ENCODE peak calls at places on chromosome 11, in five cellular contexts. K, A, Q, Y and B are unnamed samples. For H3K4me1, the result is how much of the 10 kb centered on the place peaks cover.

GRCh38 chr11:100512475-100512874 is 174.6 kb upstream of the ARHGAP42 start:
- DNase-seq in K (no peak), A (no peak), Q (no peak), Y (no peak), B (no peak)

GRCh38 chr11:43367382-43368178 is 8.9 kb downstream of the TTC17 start:
- DNase-seq in K (no peak), A (no peak), Q (no peak), Y (no peak), B (no peak)

GRCh38 chr11:125262825-125263218 is 98.3 kb downstream of the PKNOX2 start:
- DNase-seq in K (no peak), A (no peak), Q (peak), Y (no peak), B (no peak)

GRCh38 chr11:120633630-120634374 is 122.3 kb downstream of the GRIK4 start:
- DNase-seq in K (no peak), A (no peak), Q (peak), Y (no peak), B (no peak)

GRCh38 chr11:79081441-79082124 is 359.2 kb downstream of the TENM4 start:
- DNase-seq in K (no peak), A (no peak), Q (no peak), Y (no peak), B (no peak)

GRCh38 chr11:66904055-66904454 is 47.2 kb downstream of the LRFN4 start:
- DNase-seq in K (no peak), A (no peak), Q (no peak), Y (no peak), B (no peak)

GRCh38 chr11:75140269-75141138 is 10.4 kb upstream of the SLCO2B1 start:
- DNase-seq in K (peak), A (peak), Q (peak), Y (peak), B (no peak)

GRCh38 chr11:5345831-5346230 is 2.5 kb upstream of the OR51B5 start:
- DNase-seq in K (no peak), A (no peak), Q (no peak), Y (no peak), B (no peak)

GRCh38 chr11:121376135-121376534 is 76.0 kb upstream of the SORL1 start:
- DNase-seq in K (no peak), A (no peak), Q (no peak), Y (no peak), B (no peak)

GRCh38 chr11:77374611-77375031 is 73.1 kb upstream of the GDPD4 start:
- DNase-seq in K (no peak), A (no peak), Q (no peak), Y (no peak), B (no peak)

GRCh38 chr11:847876-848275 is 5.2 kb downstream of the TSPAN4 start:
- DNase-seq in K (no peak), A (no peak), Q (no peak), Y (no peak), B (no peak)

GRCh38 chr11:134529212-134530096 is 117.4 kb upstream of the B3GAT1 start:
- DNase-seq in K (no peak), A (no peak), Q (no peak), Y (no peak), B (peak)

GRCh38 chr11:96474263-96474662 is 84.5 kb downstream of the JRKL start:
- DNase-seq in K (no peak), A (no peak), Q (no peak), Y (no peak), B (no peak)

GRCh38 chr11:8285228-8285627 is 21.6 kb upstream of the LMO1 start:
- DNase-seq in K (no peak), A (no peak), Q (no peak), Y (peak), B (no peak)

GRCh38 chr11:6681949-6682348 is 1.2 kb downstream of the MRPL17 start:
- DNase-seq in K (no peak), A (no peak), Q (peak), Y (no peak), B (no peak)

GRCh38 chr11:47980907-47981621 is 705 bp downstream of the PTPRJ start:
- DNase-seq in K (peak), A (peak), Q (peak), Y (peak), B (peak)

GRCh38 chr11:118074091-118074685 is 2.7 kb upstream of the TMPRSS4 start:
- DNase-seq in K (no peak), A (no peak), Q (no peak), Y (no peak), B (no peak)

GRCh38 chr11:90805172-90805571 is 582.3 kb upstream of the CHORDC1 start:
- DNase-seq in K (no peak), A (no peak), Q (no peak), Y (no peak), B (no peak)

GRCh38 chr11:70498976-70499801 is 100.9 kb downstream of the CTTN start:
- DNase-seq in K (no peak), A (no peak), Q (no peak), Y (peak), B (peak)

GRCh38 chr11:2521681-2522630 is 77.1 kb downstream of the KCNQ1 start:
- DNase-seq in K (peak), A (peak), Q (no peak), Y (peak), B (peak)

GRCh38 chr11:112795142-112795815 is 165.9 kb upstream of the NCAM1 start:
- DNase-seq in K (no peak), A (no peak), Q (no peak), Y (no peak), B (no peak)

GRCh38 chr11:115415939-115416338 is 88.3 kb downstream of the CADM1 start:
- DNase-seq in K (no peak), A (no peak), Q (no peak), Y (no peak), B (no peak)

GRCh38 chr11:102783720-102784119 is 3.3 kb upstream of the MMP10 start:
- DNase-seq in K (no peak), A (no peak), Q (no peak), Y (no peak), B (no peak)

GRCh38 chr11:85663080-85663729 is 1.7 kb downstream of the CREBZF start:
- DNase-seq in K (no peak), A (no peak), Q (no peak), Y (no peak), B (no peak)

DNA sequence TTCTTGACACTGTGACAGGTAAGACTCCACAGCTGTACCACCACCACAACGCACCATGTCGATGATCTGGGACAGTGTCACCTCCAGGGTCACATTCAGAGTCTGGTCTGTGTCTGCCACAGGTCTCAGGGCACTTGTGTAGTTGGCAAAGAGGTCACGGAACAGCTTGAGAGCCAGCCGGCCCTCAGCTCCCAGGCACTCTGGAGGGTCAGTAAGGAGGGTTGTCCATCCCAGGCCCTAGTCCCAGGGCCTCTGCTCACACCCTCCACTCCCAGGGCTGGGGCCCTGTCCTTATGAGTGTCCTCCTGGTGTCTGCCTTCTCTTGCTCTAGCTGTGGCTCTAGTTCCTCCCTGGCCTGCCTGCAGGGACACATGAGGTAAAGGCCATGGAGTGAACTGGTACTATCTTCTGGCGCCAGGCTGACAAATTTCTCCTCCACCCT is 1.4 kb downstream of the CHRNA10 start:
- DNase-seq in K (no peak), A (no peak), Q (peak), Y (no peak), B (no peak)
- H3K27ac ChIP-seq in K (no peak), A (no peak), Q (peak), Y (no peak), B (no peak)

GRCh38 chr11:129593098-129593497 is 217.4 kb downstream of the BARX2 start:
- DNase-seq in K (no peak), A (no peak), Q (no peak), Y (no peak), B (peak)

GRCh38 chr11:129598378-129598777 is 217.3 kb upstream of the TMEM45B start:
- DNase-seq in K (no peak), A (no peak), Q (no peak), Y (no peak), B (no peak)

GRCh38 chr11:129592191-129592590 is 216.5 kb downstream of the BARX2 start:
- DNase-seq in K (no peak), A (no peak), Q (no peak), Y (no peak), B (no peak)

GRCh38 chr11:129596361-129596760 is 219.3 kb upstream of the TMEM45B start:
- DNase-seq in K (no peak), A (no peak), Q (no peak), Y (no peak), B (no peak)

GRCh38 chr11:129595043-129595962 is 219.7 kb downstream of the BARX2 start:
- DNase-seq in K (no peak), A (no peak), Q (peak), Y (no peak), B (no peak)
- H3K4me1 ChIP-seq in K (under half), A (under half), Q (under half), Y (under half), B (under half)

GRCh38 chr11:62647609-62648005 is 1.2 kb upstream of the GANAB start:
- DNase-seq in K (no peak), A (no peak), Q (no peak), Y (no peak), B (no peak)

GRCh38 chr11:62648185-62648966 is 2.0 kb upstream of the GANAB start:
- DNase-seq in K (peak), A (no peak), Q (no peak), Y (peak), B (no peak)

GRCh38 chr11:62645934-62646824 is at the start of gene GANAB:
- DNase-seq in K (peak), A (peak), Q (peak), Y (peak), B (peak)

GRCh38 chr11:62645660-62645933 is 816 bp downstream of the GANAB start:
- DNase-seq in K (no peak), A (no peak), Q (no peak), Y (no peak), B (no peak)

GRCh38 chr11:62646825-62647608 is 604 bp upstream of the GANAB start:
- DNase-seq in K (peak), A (no peak), Q (no peak), Y (peak), B (no peak)
- H3K27ac ChIP-seq in K (no peak), A (no peak), Q (no peak), Y (no peak), B (no peak)

GRCh38 chr11:117020287-117020686 is 77.9 kb downstream of the SIK3 start:
- DNase-seq in K (no peak), A (no peak), Q (no peak), Y (no peak), B (no peak)

GRCh38 chr11:117020873-117021564 is 77.2 kb downstream of the SIK3 start:
- DNase-seq in K (no peak), A (no peak), Q (no peak), Y (no peak), B (no peak)

GRCh38 chr11:117023178-117023577 is 75.0 kb downstream of the SIK3 start:
- DNase-seq in K (no peak), A (no peak), Q (no peak), Y (no peak), B (no peak)

GRCh38 chr11:117019871-117020270 is 78.4 kb downstream of the SIK3 start:
- DNase-seq in K (no peak), A (no peak), Q (no peak), Y (no peak), B (no peak)

GRCh38 chr11:117022526-117022925 is 75.7 kb downstream of the SIK3 start:
- DNase-seq in K (no peak), A (no peak), Q (no peak), Y (no peak), B (no peak)
- H3K4me1 ChIP-seq in K (under half), A (under half), Q (under half), Y (half or more), B (under half)

GRCh38 chr11:111672949-111673348 is 70.7 kb downstream of the SIK2 start:
- DNase-seq in K (no peak), A (no peak), Q (no peak), Y (no peak), B (no peak)

GRCh38 chr11:111663820-111664219 is 61.6 kb downstream of the SIK2 start:
- DNase-seq in K (peak), A (no peak), Q (no peak), Y (no peak), B (no peak)

GRCh38 chr11:111671383-111671782 is 69.1 kb downstream of the SIK2 start:
- DNase-seq in K (no peak), A (no peak), Q (no peak), Y (no peak), B (no peak)

GRCh38 chr11:111665779-111666178 is 63.5 kb downstream of the SIK2 start:
- DNase-seq in K (no peak), A (no peak), Q (peak), Y (no peak), B (no peak)

GRCh38 chr11:111668980-111669379 is 66.7 kb downstream of the SIK2 start:
- DNase-seq in K (no peak), A (no peak), Q (no peak), Y (no peak), B (no peak)
- H3K27ac ChIP-seq in K (no peak), A (no peak), Q (no peak), Y (no peak), B (no peak)

GRCh38 chr11:128467041-128467440 is 120.3 kb downstream of the ETS1 start:
- DNase-seq in K (no peak), A (no peak), Q (no peak), Y (no peak), B (no peak)

GRCh38 chr11:128469220-128469619 is 118.1 kb downstream of the ETS1 start:
- DNase-seq in K (no peak), A (no peak), Q (no peak), Y (peak), B (no peak)

GRCh38 chr11:128465946-128466688 is 121.2 kb downstream of the ETS1 start:
- DNase-seq in K (no peak), A (no peak), Q (no peak), Y (no peak), B (no peak)

GRCh38 chr11:128468106-128468505 is 119.3 kb downstream of the ETS1 start:
- DNase-seq in K (no peak), A (no peak), Q (no peak), Y (no peak), B (no peak)

GRCh38 chr11:128467610-128468041 is 119.7 kb downstream of the ETS1 start:
- DNase-seq in K (no peak), A (no peak), Q (no peak), Y (no peak), B (no peak)
- H3K4me1 ChIP-seq in K (under half), A (under half), Q (under half), Y (half or more), B (half or more)

DNA sequence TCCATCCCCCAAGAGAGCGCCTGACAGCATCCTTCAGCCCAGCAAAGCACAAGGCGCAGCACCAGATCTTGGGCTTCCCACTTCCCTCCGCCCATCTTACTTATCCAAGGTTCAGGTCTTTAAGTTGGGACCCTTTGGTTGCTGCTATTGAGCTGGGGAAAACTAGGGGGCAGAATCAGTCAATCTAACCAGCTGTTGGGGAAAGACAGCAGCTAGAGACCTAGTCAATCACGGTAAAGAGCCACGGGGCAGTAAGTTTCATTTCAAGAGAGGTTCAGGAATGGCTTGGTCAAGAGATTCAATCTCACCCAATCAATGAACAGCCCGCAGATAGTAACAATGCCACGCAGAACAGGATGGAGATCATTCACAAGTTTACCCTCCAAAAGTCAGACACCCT is 1.7 kb downstream of the ABTB2 start:
- DNase-seq in K (no peak), A (no peak), Q (no peak), Y (no peak), B (no peak)
- H3K27ac ChIP-seq in K (no peak), A (no peak), Q (no peak), Y (no peak), B (no peak)